ENCODE peak calls at places on chromosomes 13 and 19, in seven cellular contexts. G is AG09309; B is CD8-positive, alpha-beta memory T cell; T is C1 segment of cervical spinal cord; J is hypothalamus; Z is HuH-7; Q is neural crest cell. W is an unnamed sample.

GRCh38 chr13:113875829-113876228 is 12.0 kb upstream of the GAS6 start:
- DNase-seq in G (no peak), B (no peak), T (no peak), J (no peak), Z (no peak), Q (no peak), W (no peak)

GRCh38 chr13:112674412-112675383 is 15.1 kb upstream of the ATP11A start:
- DNase-seq in G (no peak), B (no peak), T (no peak), J (no peak), Z (no peak), Q (no peak), W (no peak)

GRCh38 chr19:55651236-55651635 is 3.2 kb downstream of the CCDC106 start:
- DNase-seq in G (no peak), B (no peak), T (no peak), J (no peak), Z (no peak), Q (no peak), W (no peak)

GRCh38 chr13:97986841-97987240 is 33.4 kb downstream of the IPO5 start:
- DNase-seq in G (no peak), B (no peak), T (no peak), J (no peak), Z (no peak), Q (no peak), W (no peak)

GRCh38 chr13:99998261-99998660 is 16.7 kb downstream of the ZIC2 start:
- DNase-seq in G (no peak), B (no peak), T (no peak), J (no peak), Z (no peak), Q (no peak), W (no peak)

GRCh38 chr19:5718032-5718578 is 1.8 kb downstream of the LONP1 start:
- DNase-seq in G (no peak), B (no peak), T (no peak), J (no peak), Z (no peak), Q (no peak), W (no peak)

GRCh38 chr13:76644906-76645305 is 241.3 kb downstream of the KCTD12 start:
- DNase-seq in G (no peak), B (no peak), T (no peak), J (no peak), Z (no peak), Q (no peak), W (no peak)

GRCh38 chr13:105273665-105274222 is 1261.7 kb downstream of the EFNB2 start:
- DNase-seq in G (no peak), B (no peak), T (no peak), J (no peak), Z (no peak), Q (no peak), W (no peak)

GRCh38 chr19:5115771-5116202 is 146.9 kb downstream of the KDM4B start:
- DNase-seq in G (peak), B (no peak), T (no peak), J (no peak), Z (no peak), Q (no peak), W (no peak)

GRCh38 chr19:49859838-49860715 is 7.3 kb downstream of the PNKP start:
- DNase-seq in G (no peak), B (no peak), T (no peak), J (no peak), Z (no peak), Q (no peak), W (no peak)

GRCh38 chr19:40744554-40745401 is 5.5 kb downstream of the ACTMAP start:
- DNase-seq in G (no peak), B (peak), T (no peak), J (no peak), Z (peak), Q (no peak), W (no peak)

GRCh38 chr19:42092350-42092749 is 16.4 kb downstream of the ZNF574 start:
- DNase-seq in G (no peak), B (no peak), T (no peak), J (no peak), Z (peak), Q (no peak), W (no peak)

GRCh38 chr19:18274303-18274775 is at the start of gene IQCN:
- DNase-seq in G (no peak), B (peak), T (no peak), J (no peak), Z (no peak), Q (no peak), W (no peak)

GRCh38 chr19:17725422-17726078 is 6.3 kb downstream of the MAP1S start:
- DNase-seq in G (no peak), B (no peak), T (no peak), J (no peak), Z (no peak), Q (no peak), W (no peak)

GRCh38 chr13:82947121-82948077 is 934.9 kb downstream of the SLITRK1 start:
- DNase-seq in G (no peak), B (no peak), T (no peak), J (no peak), Z (no peak), Q (no peak), W (no peak)

GRCh38 chr19:14550201-14550754 is 20.9 kb downstream of the TECR start:
- DNase-seq in G (no peak), B (no peak), T (no peak), J (no peak), Z (no peak), Q (no peak), W (no peak)

GRCh38 chr19:55487884-55488687 is at the start of gene SSC5D:
- DNase-seq in G (no peak), B (no peak), T (no peak), J (no peak), Z (no peak), Q (no peak), W (peak)

GRCh38 chr19:47658431-47659383 is 49.8 kb downstream of the BICRA start:
- DNase-seq in G (no peak), B (no peak), T (no peak), J (no peak), Z (peak), Q (no peak), W (no peak)

GRCh38 chr13:43364210-43365041 is 341.0 kb downstream of the DNAJC15 start:
- DNase-seq in G (peak), B (no peak), T (peak), J (no peak), Z (no peak), Q (no peak), W (peak)